ENCODE peak calls at places on chromosome X, in five cellular contexts. V is lower leg skin, C is IMR-90, T is NCI-H187, G is NCI-H1436. A is an unnamed sample.

GRCh38 chrX:130877892-130878321 is 25.1 kb downstream of the ENOX2 start:
- DNase-seq in T (no peak), G (no peak), C (no peak), V (no peak), A (no peak)

GRCh38 chrX:39645059-39645895 is 452.5 kb downstream of the BCOR start:
- DNase-seq in T (no peak), G (no peak), C (peak), V (peak), A (peak)

GRCh38 chrX:39689374-39690104 is 408.2 kb downstream of the BCOR start:
- DNase-seq in C (no peak), T (no peak), G (no peak), V (no peak), A (no peak)

GRCh38 chrX:17529349-17529748 is 154.3 kb downstream of the NHS start:
- DNase-seq in T (no peak), G (no peak), V (no peak), C (no peak), A (no peak)

GRCh38 chrX:6226053-6226645 is 2.5 kb downstream of the NLGN4X start:
- DNase-seq in T (no peak), G (no peak), C (no peak), V (no peak), A (no peak)

GRCh38 chrX:40173662-40174593 is 76.2 kb upstream of the BCOR start:
- DNase-seq in G (no peak), V (no peak), C (no peak), T (no peak), A (peak)

GRCh38 chrX:40433160-40433559 is 147.6 kb upstream of the ATP6AP2 start:
- DNase-seq in V (no peak), T (no peak), C (no peak), G (no peak), A (no peak)

GRCh38 chrX:143934542-143934941 is 50.7 kb downstream of the UBE2NL start:
- DNase-seq in G (no peak), C (no peak), T (no peak), V (no peak), A (no peak)

GRCh38 chrX:139877710-139878414 is 55.0 kb downstream of the ATP11C start:
- DNase-seq in V (no peak), C (peak), G (no peak), T (no peak), A (no peak)

GRCh38 chrX:24173115-24173847 is 23.8 kb downstream of the ZFX start:
- DNase-seq in V (no peak), G (no peak), C (no peak), T (no peak), A (peak)

GRCh38 chrX:28659269-28659668 is 72.0 kb downstream of the IL1RAPL1 start:
- DNase-seq in G (no peak), C (no peak), T (no peak), V (no peak), A (no peak)

GRCh38 chrX:97685753-97686152 is 802.0 kb downstream of the RPA4 start:
- DNase-seq in V (no peak), C (peak), T (no peak), G (peak), A (peak)

GRCh38 chrX:9861711-9862110 is 75.5 kb downstream of the SHROOM2 start:
- DNase-seq in V (no peak), C (no peak), G (no peak), T (no peak), A (no peak)

GRCh38 chrX:21926527-21927278 is 13.8 kb upstream of the SMS start:
- DNase-seq in G (no peak), T (no peak), V (no peak), C (peak), A (peak)

A was measured in amniotic epithelial cell.